ENCODE peak calls at places on chromosome 2, in nine cellular contexts. One of them, this sample, is unnamed.
A peak's percentile ranks its signal among the peaks of the same experiment; 100 is the strongest.

GRCh38 chr2:204871246-204871953 is 326.1 kb downstream of the PARD3B start:
- DNase-seq in aorta: no peak
- DNase-seq in hepatocyte: peak; percentile 45
- DNase-seq in mesenchymal stem cell: peak; percentile 65
- DNase-seq in MM.1S: no peak
- DNase-seq in upper lobe of left lung: no peak
- DNase-seq in IMR-90: peak; percentile 69
- DNase-seq in endodermal cell: no peak
- DNase-seq in foreskin fibroblast: peak; percentile 58
- DNase-seq in this sample: peak; percentile 2

GRCh38 chr2:181281206-181281832 is 175.9 kb upstream of the ITGA4 start:
- DNase-seq in foreskin fibroblast: no peak
- DNase-seq in upper lobe of left lung: no peak
- DNase-seq in endodermal cell: no peak
- DNase-seq in aorta: no peak
- DNase-seq in MM.1S: peak; percentile 45
- DNase-seq in IMR-90: no peak
- DNase-seq in hepatocyte: no peak
- DNase-seq in mesenchymal stem cell: no peak
- DNase-seq in this sample: peak; percentile 37

GRCh38 chr2:129174143-129174542 is 805.3 kb upstream of the RAB6C start:
- DNase-seq in IMR-90: no peak
- DNase-seq in mesenchymal stem cell: no peak
- DNase-seq in MM.1S: no peak
- DNase-seq in foreskin fibroblast: no peak
- DNase-seq in endodermal cell: no peak
- DNase-seq in upper lobe of left lung: no peak
- DNase-seq in aorta: no peak
- DNase-seq in hepatocyte: no peak
- DNase-seq in this sample: no peak

GRCh38 chr2:158668394-158668793 is 126.7 kb upstream of the DAPL1 start:
- DNase-seq in mesenchymal stem cell: peak; percentile 19
- DNase-seq in hepatocyte: no peak
- DNase-seq in upper lobe of left lung: no peak
- DNase-seq in MM.1S: no peak
- DNase-seq in foreskin fibroblast: no peak
- DNase-seq in endodermal cell: no peak
- DNase-seq in IMR-90: no peak
- DNase-seq in aorta: peak; percentile 59
- DNase-seq in this sample: no peak

GRCh38 chr2:105447476-105447875 is 48.6 kb upstream of the FHL2 start:
- DNase-seq in upper lobe of left lung: no peak
- DNase-seq in MM.1S: no peak
- DNase-seq in IMR-90: peak; percentile 41
- DNase-seq in hepatocyte: no peak
- DNase-seq in endodermal cell: no peak
- DNase-seq in mesenchymal stem cell: no peak
- DNase-seq in aorta: no peak
- DNase-seq in foreskin fibroblast: no peak
- DNase-seq in this sample: no peak

GRCh38 chr2:157267476-157267875 is 10.0 kb downstream of the GALNT5 start:
- DNase-seq in foreskin fibroblast: no peak
- DNase-seq in aorta: no peak
- DNase-seq in mesenchymal stem cell: no peak
- DNase-seq in upper lobe of left lung: no peak
- DNase-seq in endodermal cell: no peak
- DNase-seq in IMR-90: no peak
- DNase-seq in MM.1S: peak; percentile 47
- DNase-seq in hepatocyte: no peak
- DNase-seq in this sample: no peak

GRCh38 chr2:29628078-29628765 is 293.2 kb downstream of the ALK start:
- DNase-seq in aorta: no peak
- DNase-seq in upper lobe of left lung: no peak
- DNase-seq in endodermal cell: no peak
- DNase-seq in IMR-90: peak; percentile 50
- DNase-seq in hepatocyte: no peak
- DNase-seq in mesenchymal stem cell: no peak
- DNase-seq in MM.1S: no peak
- DNase-seq in foreskin fibroblast: peak; percentile 31
- DNase-seq in this sample: no peak

GRCh38 chr2:15527074-15527739 is 33.9 kb downstream of the NBAS start:
- DNase-seq in mesenchymal stem cell: no peak
- DNase-seq in aorta: no peak
- DNase-seq in foreskin fibroblast: no peak
- DNase-seq in upper lobe of left lung: no peak
- DNase-seq in hepatocyte: no peak
- DNase-seq in MM.1S: no peak
- DNase-seq in endodermal cell: peak; percentile 67
- DNase-seq in IMR-90: no peak
- DNase-seq in this sample: peak; percentile 3

GRCh38 chr2:236688157-236688556 is 118.5 kb downstream of the ACKR3 start:
- DNase-seq in aorta: no peak
- DNase-seq in foreskin fibroblast: no peak
- DNase-seq in MM.1S: no peak
- DNase-seq in upper lobe of left lung: no peak
- DNase-seq in mesenchymal stem cell: no peak
- DNase-seq in hepatocyte: no peak
- DNase-seq in IMR-90: no peak
- DNase-seq in endodermal cell: no peak
- DNase-seq in this sample: no peak

GRCh38 chr2:21019678-21020021 is 24.2 kb downstream of the APOB start:
- DNase-seq in MM.1S: no peak
- DNase-seq in hepatocyte: no peak
- DNase-seq in endodermal cell: no peak
- DNase-seq in IMR-90: no peak
- DNase-seq in aorta: no peak
- DNase-seq in foreskin fibroblast: no peak
- DNase-seq in mesenchymal stem cell: no peak
- DNase-seq in upper lobe of left lung: no peak
- DNase-seq in this sample: no peak

GRCh38 chr2:106885981-106886915 is at the start of gene ST6GAL2:
- DNase-seq in MM.1S: no peak
- DNase-seq in mesenchymal stem cell: peak; percentile 9
- DNase-seq in aorta: peak; percentile 74
- DNase-seq in hepatocyte: peak; percentile 48
- DNase-seq in endodermal cell: peak; percentile 82
- DNase-seq in IMR-90: no peak
- DNase-seq in foreskin fibroblast: peak; percentile 46
- DNase-seq in upper lobe of left lung: no peak
- DNase-seq in this sample: no peak
- H3K4me3 ChIP-seq in MM.1S: no peak within 1 kb of the TSS
- H3K4me3 ChIP-seq in mesenchymal stem cell: peak within 1 kb of the TSS; percentile 87
- H3K4me3 ChIP-seq in aorta: peak within 1 kb of the TSS; percentile 75
- H3K4me3 ChIP-seq in hepatocyte: peak within 1 kb of the TSS; percentile 83
- H3K4me3 ChIP-seq in endodermal cell: peak within 1 kb of the TSS; percentile 85
- H3K4me3 ChIP-seq in IMR-90: no peak within 1 kb of the TSS
- H3K4me3 ChIP-seq in foreskin fibroblast: peak within 1 kb of the TSS; percentile 30
- H3K4me3 ChIP-seq in upper lobe of left lung: no peak within 1 kb of the TSS
- H3K4me3 ChIP-seq in this sample: no peak within 1 kb of the TSS

GRCh38 chr2:164920430-164920829 is 34.9 kb downstream of the SLC38A11 start:
- DNase-seq in foreskin fibroblast: peak; percentile 91
- DNase-seq in hepatocyte: peak; percentile 65
- DNase-seq in mesenchymal stem cell: peak; percentile 96
- DNase-seq in IMR-90: peak; percentile 96
- DNase-seq in MM.1S: peak; percentile 55
- DNase-seq in aorta: no peak
- DNase-seq in upper lobe of left lung: no peak
- DNase-seq in endodermal cell: no peak
- DNase-seq in this sample: no peak
- H3K4me3 ChIP-seq in foreskin fibroblast: peak overlapping the region; percentile 45
- H3K4me3 ChIP-seq in hepatocyte: no peak overlapping the region
- H3K4me3 ChIP-seq in mesenchymal stem cell: no peak overlapping the region
- H3K4me3 ChIP-seq in IMR-90: peak overlapping the region; percentile 60
- H3K4me3 ChIP-seq in MM.1S: peak overlapping the region; percentile 28
- H3K4me3 ChIP-seq in aorta: no peak overlapping the region
- H3K4me3 ChIP-seq in upper lobe of left lung: no peak overlapping the region
- H3K4me3 ChIP-seq in endodermal cell: no peak overlapping the region
- H3K4me3 ChIP-seq in this sample: no peak overlapping the region

DNA sequence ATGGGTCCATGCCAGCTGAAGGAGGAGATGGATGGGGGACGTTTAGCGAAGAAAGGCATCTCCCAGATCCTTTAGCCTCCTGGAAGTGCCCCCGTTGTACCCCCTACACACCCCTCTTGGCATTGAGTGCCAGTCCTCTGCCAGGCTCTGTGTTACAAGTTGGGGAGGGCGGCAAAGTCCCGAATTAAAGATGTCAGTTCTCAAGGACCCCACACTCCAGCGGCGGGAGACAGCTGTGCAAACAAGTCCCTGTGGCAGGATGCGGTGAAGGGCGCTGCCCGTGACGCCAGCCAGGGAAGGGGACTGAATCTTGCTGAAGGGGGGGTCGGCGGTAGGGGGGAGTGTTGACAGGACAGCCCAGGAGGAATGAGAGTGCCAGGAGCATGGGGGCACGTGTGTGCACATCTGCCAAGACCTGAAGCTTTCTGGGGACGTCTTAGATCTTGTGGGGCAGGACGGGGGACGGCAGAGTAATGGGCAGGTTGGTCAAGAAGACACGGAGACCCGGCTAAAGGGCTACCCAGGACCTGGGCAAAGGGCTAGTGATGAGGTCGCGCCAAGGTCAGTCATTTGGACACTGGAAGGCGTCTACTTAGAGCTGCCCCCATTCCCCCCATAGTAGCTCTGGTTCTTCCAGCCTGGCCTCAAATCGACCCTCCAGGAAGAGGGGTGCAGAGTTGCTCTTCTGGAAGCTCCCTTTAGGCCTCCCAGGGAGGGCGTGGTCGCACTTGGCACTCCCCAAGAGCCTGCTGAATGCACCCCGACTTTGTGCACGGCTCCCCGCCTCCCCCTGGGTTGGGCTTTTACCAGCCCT is 2.8 kb upstream of the CTDSP1 start:
- DNase-seq in mesenchymal stem cell: peak; percentile 79
- DNase-seq in aorta: peak; percentile 91
- DNase-seq in foreskin fibroblast: peak; percentile 81
- DNase-seq in IMR-90: peak; percentile 67
- DNase-seq in endodermal cell: peak; percentile 81
- DNase-seq in upper lobe of left lung: peak; percentile 86
- DNase-seq in hepatocyte: peak; percentile 85
- DNase-seq in MM.1S: no peak
- DNase-seq in this sample: peak; percentile 83
- H3K4me3 ChIP-seq in mesenchymal stem cell: peak overlapping the region; percentile 69
- H3K4me3 ChIP-seq in aorta: peak overlapping the region; percentile 56
- H3K4me3 ChIP-seq in foreskin fibroblast: peak overlapping the region; percentile 89
- H3K4me3 ChIP-seq in IMR-90: peak overlapping the region; percentile 85
- H3K4me3 ChIP-seq in endodermal cell: peak overlapping the region; percentile 94
- H3K4me3 ChIP-seq in upper lobe of left lung: peak overlapping the region; percentile 73
- H3K4me3 ChIP-seq in hepatocyte: peak overlapping the region; percentile 94
- H3K4me3 ChIP-seq in MM.1S: peak overlapping the region; percentile 95
- H3K4me3 ChIP-seq in this sample: peak overlapping the region; percentile 91

DNA sequence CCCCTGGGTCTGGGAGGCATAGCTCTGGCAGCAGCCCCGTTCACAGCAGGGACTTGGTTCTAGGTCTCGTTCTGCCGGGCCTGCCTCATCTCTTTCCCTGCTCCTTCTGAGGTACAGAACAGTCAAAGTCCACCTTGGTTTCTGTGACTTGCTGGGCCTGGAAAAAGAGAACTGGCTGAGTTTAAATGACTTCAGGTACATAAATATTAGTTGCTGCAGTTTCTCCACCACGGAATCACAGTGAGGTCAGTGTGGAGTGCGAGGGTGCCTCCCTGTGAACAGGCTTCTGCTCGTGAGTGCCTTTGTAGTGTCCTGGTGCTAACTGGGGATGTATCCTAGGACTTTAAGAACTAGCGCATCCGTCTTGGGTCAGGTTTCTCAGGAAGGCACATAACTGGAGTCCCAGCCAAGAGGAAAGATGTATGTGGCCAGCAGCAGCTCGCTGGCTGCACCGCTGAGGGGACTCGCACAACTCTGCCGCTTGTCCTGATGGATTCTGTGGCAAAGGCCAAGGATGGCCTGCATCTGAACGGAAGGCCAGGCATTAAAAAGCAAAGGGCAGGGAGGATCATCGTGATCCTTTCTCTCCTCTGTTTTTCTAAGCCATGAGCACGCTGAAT is 188.6 kb downstream of the SH3RF3 start:
- DNase-seq in aorta: no peak
- DNase-seq in MM.1S: no peak
- DNase-seq in endodermal cell: no peak
- DNase-seq in upper lobe of left lung: no peak
- DNase-seq in mesenchymal stem cell: peak; percentile 34
- DNase-seq in foreskin fibroblast: peak; percentile 79
- DNase-seq in IMR-90: peak; percentile 58
- DNase-seq in hepatocyte: no peak
- DNase-seq in this sample: no peak
- H3K4me3 ChIP-seq in aorta: no peak overlapping the region
- H3K4me3 ChIP-seq in MM.1S: no peak overlapping the region
- H3K4me3 ChIP-seq in endodermal cell: no peak overlapping the region
- H3K4me3 ChIP-seq in upper lobe of left lung: no peak overlapping the region
- H3K4me3 ChIP-seq in mesenchymal stem cell: no peak overlapping the region
- H3K4me3 ChIP-seq in foreskin fibroblast: peak overlapping the region; percentile 41
- H3K4me3 ChIP-seq in IMR-90: no peak overlapping the region
- H3K4me3 ChIP-seq in hepatocyte: no peak overlapping the region
- H3K4me3 ChIP-seq in this sample: no peak overlapping the region

GRCh38 chr2:239566995-239567580 is 166.3 kb upstream of the HDAC4 start:
- DNase-seq in endodermal cell: no peak
- DNase-seq in mesenchymal stem cell: no peak
- DNase-seq in aorta: no peak
- DNase-seq in IMR-90: no peak
- DNase-seq in MM.1S: no peak
- DNase-seq in upper lobe of left lung: no peak
- DNase-seq in hepatocyte: no peak
- DNase-seq in foreskin fibroblast: no peak
- DNase-seq in this sample: no peak
- H3K4me3 ChIP-seq in endodermal cell: no peak overlapping the region
- H3K4me3 ChIP-seq in mesenchymal stem cell: no peak overlapping the region
- H3K4me3 ChIP-seq in aorta: no peak overlapping the region
- H3K4me3 ChIP-seq in IMR-90: no peak overlapping the region
- H3K4me3 ChIP-seq in MM.1S: no peak overlapping the region
- H3K4me3 ChIP-seq in upper lobe of left lung: no peak overlapping the region
- H3K4me3 ChIP-seq in hepatocyte: no peak overlapping the region
- H3K4me3 ChIP-seq in foreskin fibroblast: no peak overlapping the region
- H3K4me3 ChIP-seq in this sample: no peak overlapping the region

DNA sequence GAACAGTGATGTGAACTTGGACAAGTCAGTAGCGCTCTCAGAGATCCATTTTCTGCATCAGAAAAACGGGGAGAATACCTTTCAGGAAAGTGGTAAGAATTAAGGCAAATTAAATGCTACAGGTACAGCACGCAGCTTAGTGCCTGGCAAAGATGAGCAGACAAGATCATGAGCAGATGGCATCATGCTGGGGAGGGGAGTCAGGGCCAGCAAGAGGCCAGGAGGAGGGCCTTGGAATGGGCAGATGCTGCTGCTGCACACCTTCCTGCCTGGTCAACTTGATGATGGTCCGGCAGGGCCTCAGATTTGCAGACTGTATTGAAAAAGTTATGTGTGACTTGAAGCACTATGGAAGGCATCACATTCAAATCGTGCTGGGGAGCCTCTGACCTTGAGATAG is 72.9 kb downstream of the GALNT14 start:
- DNase-seq in IMR-90: no peak
- DNase-seq in upper lobe of left lung: no peak
- DNase-seq in mesenchymal stem cell: no peak
- DNase-seq in aorta: no peak
- DNase-seq in foreskin fibroblast: no peak
- DNase-seq in MM.1S: no peak
- DNase-seq in hepatocyte: no peak
- DNase-seq in endodermal cell: no peak
- DNase-seq in this sample: no peak
- H3K4me3 ChIP-seq in IMR-90: no peak overlapping the region
- H3K4me3 ChIP-seq in upper lobe of left lung: no peak overlapping the region
- H3K4me3 ChIP-seq in mesenchymal stem cell: no peak overlapping the region
- H3K4me3 ChIP-seq in aorta: no peak overlapping the region
- H3K4me3 ChIP-seq in foreskin fibroblast: no peak overlapping the region
- H3K4me3 ChIP-seq in MM.1S: no peak overlapping the region
- H3K4me3 ChIP-seq in hepatocyte: no peak overlapping the region
- H3K4me3 ChIP-seq in endodermal cell: no peak overlapping the region
- H3K4me3 ChIP-seq in this sample: no peak overlapping the region